ENCODE peak calls at places on chromosomes 5 and 9, in five cellular contexts. One of them, this sample, is unnamed.

GRCh38 chr9:131397100-131397790 is 3.4 kb downstream of the PRRC2B start:
- DNase-seq in lower leg skin: no peak
- DNase-seq in PC-3: peak
- DNase-seq in endodermal cell: peak
- DNase-seq in fibroblast of villous mesenchyme: no peak
- DNase-seq in this sample: no peak

GRCh38 chr5:130136300-130136699 is 232.0 kb downstream of the CHSY3 start:
- DNase-seq in endodermal cell: no peak
- DNase-seq in fibroblast of villous mesenchyme: peak
- DNase-seq in PC-3: no peak
- DNase-seq in lower leg skin: peak
- DNase-seq in this sample: no peak

GRCh38 chr9:87336914-87337333 is 160.7 kb upstream of the DAPK1 start:
- DNase-seq in PC-3: peak
- DNase-seq in fibroblast of villous mesenchyme: peak
- DNase-seq in endodermal cell: no peak
- DNase-seq in lower leg skin: no peak
- DNase-seq in this sample: no peak

GRCh38 chr9:87167616-87168015 is 220.3 kb upstream of the GAS1 start:
- DNase-seq in endodermal cell: no peak
- DNase-seq in lower leg skin: no peak
- DNase-seq in fibroblast of villous mesenchyme: no peak
- DNase-seq in PC-3: no peak
- DNase-seq in this sample: no peak

GRCh38 chr5:139795074-139796001 is at the start of gene PSD2:
- DNase-seq in fibroblast of villous mesenchyme: no peak
- DNase-seq in PC-3: no peak
- DNase-seq in endodermal cell: peak
- DNase-seq in lower leg skin: no peak
- DNase-seq in this sample: no peak

GRCh38 chr9:72315089-72315509 is 49.9 kb downstream of the ZFAND5 start:
- DNase-seq in lower leg skin: peak
- DNase-seq in PC-3: peak
- DNase-seq in endodermal cell: peak
- DNase-seq in fibroblast of villous mesenchyme: peak
- DNase-seq in this sample: no peak

GRCh38 chr5:106028314-106028713 is 1642.4 kb downstream of the EFNA5 start:
- DNase-seq in lower leg skin: no peak
- DNase-seq in PC-3: no peak
- DNase-seq in endodermal cell: no peak
- DNase-seq in fibroblast of villous mesenchyme: peak
- DNase-seq in this sample: no peak

GRCh38 chr9:33076031-33076359 is 479 bp downstream of the SMU1 start:
- DNase-seq in fibroblast of villous mesenchyme: no peak
- DNase-seq in PC-3: no peak
- DNase-seq in endodermal cell: no peak
- DNase-seq in lower leg skin: no peak
- DNase-seq in this sample: no peak

GRCh38 chr9:93305497-93306020 is 121.6 kb downstream of the WNK2 start:
- DNase-seq in endodermal cell: peak
- DNase-seq in PC-3: no peak
- DNase-seq in lower leg skin: no peak
- DNase-seq in fibroblast of villous mesenchyme: no peak
- DNase-seq in this sample: no peak

GRCh38 chr5:155833282-155833681 is 493.7 kb upstream of the SGCD start:
- DNase-seq in PC-3: no peak
- DNase-seq in fibroblast of villous mesenchyme: no peak
- DNase-seq in endodermal cell: no peak
- DNase-seq in lower leg skin: no peak
- DNase-seq in this sample: no peak

GRCh38 chr5:34703767-34704324 is 47.7 kb downstream of the RAI14 start:
- DNase-seq in lower leg skin: no peak
- DNase-seq in fibroblast of villous mesenchyme: no peak
- DNase-seq in endodermal cell: peak
- DNase-seq in PC-3: no peak
- DNase-seq in this sample: no peak

GRCh38 chr9:5629312-5630037 is 568 bp downstream of the RIC1 start:
- DNase-seq in endodermal cell: peak
- DNase-seq in lower leg skin: peak
- DNase-seq in PC-3: peak
- DNase-seq in fibroblast of villous mesenchyme: peak
- DNase-seq in this sample: peak

GRCh38 chr5:179814090-179814489 is 6.6 kb upstream of the SQSTM1 start:
- DNase-seq in lower leg skin: no peak
- DNase-seq in PC-3: no peak
- DNase-seq in fibroblast of villous mesenchyme: no peak
- DNase-seq in endodermal cell: no peak
- DNase-seq in this sample: no peak

GRCh38 chr9:79120533-79121315 is 451.0 kb upstream of the TLE4 start:
- DNase-seq in PC-3: no peak
- DNase-seq in fibroblast of villous mesenchyme: peak
- DNase-seq in endodermal cell: no peak
- DNase-seq in lower leg skin: no peak
- DNase-seq in this sample: no peak

GRCh38 chr5:174323878-174324281 is 278.4 kb downstream of the NSG2 start:
- DNase-seq in PC-3: peak
- DNase-seq in lower leg skin: no peak
- DNase-seq in endodermal cell: peak
- DNase-seq in fibroblast of villous mesenchyme: peak
- DNase-seq in this sample: no peak

GRCh38 chr9:70494221-70494620 is 79.8 kb upstream of the KLF9 start:
- DNase-seq in fibroblast of villous mesenchyme: no peak
- DNase-seq in PC-3: no peak
- DNase-seq in endodermal cell: no peak
- DNase-seq in lower leg skin: no peak
- DNase-seq in this sample: no peak

GRCh38 chr5:21806943-21807342 is 1046.2 kb downstream of the CDH12 start:
- DNase-seq in lower leg skin: no peak
- DNase-seq in endodermal cell: no peak
- DNase-seq in PC-3: peak
- DNase-seq in fibroblast of villous mesenchyme: no peak
- DNase-seq in this sample: no peak

GRCh38 chr5:153601377-153601776 is 110.9 kb downstream of the GRIA1 start:
- DNase-seq in lower leg skin: no peak
- DNase-seq in fibroblast of villous mesenchyme: no peak
- DNase-seq in endodermal cell: no peak
- DNase-seq in PC-3: no peak
- DNase-seq in this sample: no peak

GRCh38 chr9:18390393-18390792 is 83.6 kb upstream of the ADAMTSL1 start:
- DNase-seq in endodermal cell: no peak
- DNase-seq in fibroblast of villous mesenchyme: peak
- DNase-seq in PC-3: no peak
- DNase-seq in lower leg skin: peak
- DNase-seq in this sample: no peak

GRCh38 chr9:18393340-18394130 is 80.4 kb upstream of the ADAMTSL1 start:
- DNase-seq in lower leg skin: peak
- DNase-seq in PC-3: peak
- DNase-seq in endodermal cell: no peak
- DNase-seq in fibroblast of villous mesenchyme: peak
- DNase-seq in this sample: no peak

GRCh38 chr9:18397076-18397475 is 76.9 kb upstream of the ADAMTSL1 start:
- DNase-seq in lower leg skin: no peak
- DNase-seq in PC-3: no peak
- DNase-seq in fibroblast of villous mesenchyme: no peak
- DNase-seq in endodermal cell: no peak
- DNase-seq in this sample: no peak

GRCh38 chr9:18394847-18395355 is 79.1 kb upstream of the ADAMTSL1 start:
- DNase-seq in lower leg skin: no peak
- DNase-seq in fibroblast of villous mesenchyme: no peak
- DNase-seq in PC-3: no peak
- DNase-seq in endodermal cell: no peak
- DNase-seq in this sample: no peak

GRCh38 chr9:18396102-18396728 is 77.7 kb upstream of the ADAMTSL1 start:
- DNase-seq in PC-3: peak
- DNase-seq in lower leg skin: no peak
- DNase-seq in endodermal cell: no peak
- DNase-seq in fibroblast of villous mesenchyme: peak
- DNase-seq in this sample: no peak
- TF ChIP-seq CTCF in PC-3: peak
- TF ChIP-seq CTCF in lower leg skin: no peak
- TF ChIP-seq CTCF in endodermal cell: peak
- TF ChIP-seq CTCF in fibroblast of villous mesenchyme: no peak
- TF ChIP-seq CTCF in this sample: no peak

GRCh38 chr9:76216161-76216649 is 178.0 kb downstream of the RFK start:
- DNase-seq in lower leg skin: no peak
- DNase-seq in endodermal cell: no peak
- DNase-seq in PC-3: peak
- DNase-seq in fibroblast of villous mesenchyme: peak
- DNase-seq in this sample: no peak

GRCh38 chr9:76218151-76218867 is 175.9 kb downstream of the RFK start:
- DNase-seq in endodermal cell: no peak
- DNase-seq in PC-3: no peak
- DNase-seq in lower leg skin: no peak
- DNase-seq in fibroblast of villous mesenchyme: no peak
- DNase-seq in this sample: no peak

GRCh38 chr9:76221423-76221822 is 172.8 kb downstream of the RFK start:
- DNase-seq in PC-3: no peak
- DNase-seq in endodermal cell: peak
- DNase-seq in fibroblast of villous mesenchyme: no peak
- DNase-seq in lower leg skin: no peak
- DNase-seq in this sample: no peak

GRCh38 chr9:76218868-76219462 is 175.3 kb downstream of the RFK start:
- DNase-seq in lower leg skin: no peak
- DNase-seq in endodermal cell: peak
- DNase-seq in fibroblast of villous mesenchyme: no peak
- DNase-seq in PC-3: no peak
- DNase-seq in this sample: no peak

DNA sequence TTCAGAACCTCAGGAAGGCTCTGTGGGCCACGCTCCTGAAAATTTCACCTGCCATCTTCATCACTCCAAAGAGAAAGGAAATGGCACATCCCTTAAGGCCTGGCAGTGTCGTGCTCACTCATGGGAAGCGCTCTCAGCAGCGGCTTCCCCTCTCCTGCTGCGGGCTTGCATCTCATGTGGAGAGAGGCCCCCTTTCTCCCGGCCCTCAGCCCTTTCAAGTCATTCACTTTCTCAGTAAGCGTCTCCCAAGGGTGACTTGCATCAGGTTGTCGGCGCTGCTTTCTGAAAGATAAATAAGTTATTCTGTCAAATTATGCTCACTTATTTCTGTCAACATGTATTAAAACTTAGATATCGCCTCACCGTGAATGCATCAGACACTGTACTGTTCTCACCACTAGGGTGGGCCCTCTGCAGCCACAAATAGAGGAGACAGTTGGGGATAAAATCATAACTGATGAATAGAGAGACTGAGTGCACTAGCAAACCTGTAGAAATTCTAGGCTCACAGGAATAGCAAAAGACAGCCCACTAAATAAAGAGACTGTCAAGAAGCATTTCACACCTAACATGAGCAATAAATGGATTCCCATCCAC is 174.6 kb downstream of the RFK start:
- DNase-seq in PC-3: no peak
- DNase-seq in fibroblast of villous mesenchyme: no peak
- DNase-seq in endodermal cell: peak
- DNase-seq in lower leg skin: no peak
- DNase-seq in this sample: no peak
- TF ChIP-seq CTCF in PC-3: no peak
- TF ChIP-seq CTCF in fibroblast of villous mesenchyme: peak
- TF ChIP-seq CTCF in endodermal cell: peak
- TF ChIP-seq CTCF in lower leg skin: no peak
- TF ChIP-seq CTCF in this sample: no peak

DNA sequence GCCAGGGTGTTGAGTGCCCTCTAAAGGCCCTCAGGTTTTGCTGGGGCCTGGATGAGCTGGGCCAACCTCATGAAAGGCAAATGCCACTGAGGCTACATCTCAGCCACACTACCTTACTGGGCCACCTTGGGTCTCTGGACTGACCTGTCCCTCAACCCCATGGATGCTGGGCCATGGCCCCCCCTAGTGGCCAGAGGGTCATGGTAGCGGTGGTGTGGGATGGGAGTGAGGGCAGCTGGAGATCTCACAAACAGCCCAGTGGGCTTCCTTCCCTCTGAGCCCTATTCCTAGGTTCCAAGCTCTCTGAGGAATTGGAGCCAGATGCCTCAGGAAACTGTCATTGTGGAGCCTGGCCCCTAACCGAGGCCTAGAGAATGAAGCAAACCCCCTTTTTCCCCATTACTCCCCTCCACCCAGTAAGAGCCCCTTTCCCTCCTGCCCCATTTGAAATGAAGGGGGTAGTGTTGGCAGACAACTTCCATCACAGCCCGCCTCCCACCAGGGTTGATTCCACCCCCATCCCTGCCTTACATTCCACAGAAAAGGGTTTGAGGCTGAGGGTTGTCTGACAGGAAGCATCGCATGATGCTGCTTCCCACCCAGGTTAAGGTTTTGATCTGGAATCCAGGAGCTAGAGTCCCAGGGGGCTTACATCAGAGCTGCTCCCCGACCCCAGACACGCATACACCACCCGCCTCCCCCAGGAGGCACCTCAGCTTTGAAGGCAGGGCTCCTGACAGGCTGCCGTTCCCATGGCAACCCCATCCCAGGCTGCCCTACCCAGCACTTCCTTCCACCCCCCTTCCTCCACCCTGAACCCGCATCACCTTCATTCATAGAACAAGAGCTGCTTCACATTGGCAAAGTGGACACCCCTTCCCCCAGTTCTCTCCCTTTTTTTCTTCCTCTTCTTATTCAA is 63.9 kb downstream of the PCDH1 start:
- DNase-seq in fibroblast of villous mesenchyme: peak
- DNase-seq in PC-3: peak
- DNase-seq in lower leg skin: no peak
- DNase-seq in endodermal cell: peak
- DNase-seq in this sample: no peak
- TF ChIP-seq CTCF in fibroblast of villous mesenchyme: peak
- TF ChIP-seq CTCF in PC-3: peak
- TF ChIP-seq CTCF in lower leg skin: no peak
- TF ChIP-seq CTCF in endodermal cell: peak
- TF ChIP-seq CTCF in this sample: peak

GRCh38 chr5:98769006-98769255 is 4.5 kb upstream of the RGMB start:
- DNase-seq in fibroblast of villous mesenchyme: no peak
- DNase-seq in endodermal cell: peak
- DNase-seq in PC-3: peak
- DNase-seq in lower leg skin: no peak
- DNase-seq in this sample: peak
- TF ChIP-seq CTCF in fibroblast of villous mesenchyme: peak
- TF ChIP-seq CTCF in endodermal cell: peak
- TF ChIP-seq CTCF in PC-3: peak
- TF ChIP-seq CTCF in lower leg skin: no peak
- TF ChIP-seq CTCF in this sample: no peak

DNA sequence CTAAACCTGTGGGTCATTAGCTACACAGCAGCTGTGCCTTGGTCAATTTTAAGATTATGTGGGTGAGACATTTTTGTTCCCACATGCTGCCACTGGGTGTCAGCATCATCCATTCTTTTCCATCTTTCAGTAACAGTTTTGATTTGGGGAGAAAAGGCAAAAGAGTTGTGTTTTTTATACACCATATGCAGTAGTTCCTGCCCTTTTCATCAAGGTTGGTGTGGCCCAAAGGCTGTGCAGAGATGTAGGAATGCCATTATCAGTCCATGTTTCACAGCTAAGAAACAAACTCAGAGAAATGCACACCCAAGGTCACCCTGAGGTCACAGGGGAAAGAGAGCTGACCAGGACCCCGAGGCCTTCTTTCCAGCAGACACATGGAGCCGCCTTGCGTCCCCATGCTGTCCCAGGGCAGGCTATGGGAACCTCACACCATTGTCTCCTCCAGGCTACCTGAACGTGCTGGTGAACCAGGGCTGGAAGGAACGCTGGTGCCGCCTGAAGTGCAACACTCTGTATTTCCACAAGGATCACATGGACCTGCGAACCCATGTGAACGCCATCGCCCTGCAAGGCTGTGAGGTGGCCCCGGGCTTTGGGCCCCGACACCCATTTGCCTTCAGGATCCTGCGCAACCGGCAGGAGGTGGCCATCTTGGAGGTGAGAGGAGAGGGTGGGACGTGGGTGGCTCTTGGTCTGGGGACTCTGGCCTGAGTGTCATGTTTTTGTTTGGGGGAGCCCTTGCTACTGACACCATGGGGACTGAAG is 27.8 kb upstream of the GRPEL2 start:
- DNase-seq in PC-3: peak
- DNase-seq in fibroblast of villous mesenchyme: peak
- DNase-seq in endodermal cell: peak
- DNase-seq in lower leg skin: no peak
- DNase-seq in this sample: no peak
- TF ChIP-seq CTCF in PC-3: peak
- TF ChIP-seq CTCF in fibroblast of villous mesenchyme: peak
- TF ChIP-seq CTCF in endodermal cell: peak
- TF ChIP-seq CTCF in lower leg skin: no peak
- TF ChIP-seq CTCF in this sample: peak